ENCODE peak calls at places on chromosomes 4 and X, in four cellular contexts. One of them, this sample, is unnamed.

GRCh38 chrX:103919336-103919682 is 43.1 kb upstream of the TMSB15B start:
- DNase-seq in D341Med: no peak
- DNase-seq in HCEC 1CT: peak
- DNase-seq in endothelial cell of umbilical vein: no peak
- DNase-seq in this sample: no peak

GRCh38 chrX:81195712-81196111 is 6.0 kb downstream of the HMGN5 start:
- DNase-seq in HCEC 1CT: peak
- DNase-seq in D341Med: peak
- DNase-seq in endothelial cell of umbilical vein: peak
- DNase-seq in this sample: peak

GRCh38 chr4:784401-785331 is 41.3 kb downstream of the CPLX1 start:
- DNase-seq in endothelial cell of umbilical vein: no peak
- DNase-seq in HCEC 1CT: no peak
- DNase-seq in D341Med: no peak
- DNase-seq in this sample: no peak

GRCh38 chr4:176001171-176002006 is 64.3 kb upstream of the WDR17 start:
- DNase-seq in D341Med: peak
- DNase-seq in endothelial cell of umbilical vein: peak
- DNase-seq in HCEC 1CT: peak
- DNase-seq in this sample: no peak

GRCh38 chrX:143648705-143649104 is 12.8 kb upstream of the SLITRK4 start:
- DNase-seq in endothelial cell of umbilical vein: no peak
- DNase-seq in HCEC 1CT: no peak
- DNase-seq in D341Med: peak
- DNase-seq in this sample: peak

GRCh38 chr4:26866781-26867180 is 6.1 kb downstream of the STIM2 start:
- DNase-seq in D341Med: no peak
- DNase-seq in HCEC 1CT: no peak
- DNase-seq in endothelial cell of umbilical vein: no peak
- DNase-seq in this sample: no peak

GRCh38 chrX:12956704-12957541 is 18.0 kb upstream of the TMSB4X start:
- DNase-seq in D341Med: no peak
- DNase-seq in HCEC 1CT: peak
- DNase-seq in endothelial cell of umbilical vein: peak
- DNase-seq in this sample: no peak

GRCh38 chr4:186932631-186933150 is 209.0 kb upstream of the FAT1 start:
- DNase-seq in HCEC 1CT: peak
- DNase-seq in endothelial cell of umbilical vein: peak
- DNase-seq in D341Med: no peak
- DNase-seq in this sample: no peak

GRCh38 chrX:30659421-30659820 is 6.2 kb downstream of the GK start:
- DNase-seq in endothelial cell of umbilical vein: peak
- DNase-seq in HCEC 1CT: peak
- DNase-seq in D341Med: no peak
- DNase-seq in this sample: no peak

GRCh38 chr4:184993243-184993642 is 25.0 kb upstream of the HELT start:
- DNase-seq in endothelial cell of umbilical vein: no peak
- DNase-seq in D341Med: no peak
- DNase-seq in HCEC 1CT: no peak
- DNase-seq in this sample: no peak

GRCh38 chrX:114071412-114071811 is 512.5 kb upstream of the HTR2C start:
- DNase-seq in endothelial cell of umbilical vein: no peak
- DNase-seq in HCEC 1CT: no peak
- DNase-seq in D341Med: no peak
- DNase-seq in this sample: no peak

GRCh38 chr4:79408063-79408462 is at the start of gene GK2:
- DNase-seq in HCEC 1CT: no peak
- DNase-seq in D341Med: no peak
- DNase-seq in endothelial cell of umbilical vein: no peak
- DNase-seq in this sample: no peak

GRCh38 chr4:189204616-189205015 is 736.1 kb upstream of the FRG1 start:
- DNase-seq in D341Med: no peak
- DNase-seq in endothelial cell of umbilical vein: no peak
- DNase-seq in HCEC 1CT: no peak
- DNase-seq in this sample: no peak

GRCh38 chr4:26388671-26389070 is 67.9 kb downstream of the RBPJ start:
- DNase-seq in D341Med: no peak
- DNase-seq in endothelial cell of umbilical vein: no peak
- DNase-seq in HCEC 1CT: peak
- DNase-seq in this sample: no peak

GRCh38 chr4:189548484-189549160 is 392.1 kb upstream of the FRG1 start:
- DNase-seq in D341Med: no peak
- DNase-seq in HCEC 1CT: no peak
- DNase-seq in endothelial cell of umbilical vein: no peak
- DNase-seq in this sample: no peak

GRCh38 chr4:18754180-18754579 is 732.6 kb upstream of the LCORL start:
- DNase-seq in D341Med: no peak
- DNase-seq in HCEC 1CT: no peak
- DNase-seq in endothelial cell of umbilical vein: no peak
- DNase-seq in this sample: no peak

GRCh38 chr4:2793920-2794706 is 1.2 kb downstream of the SH3BP2 start:
- DNase-seq in endothelial cell of umbilical vein: peak
- DNase-seq in HCEC 1CT: peak
- DNase-seq in D341Med: no peak
- DNase-seq in this sample: no peak

GRCh38 chrX:74426615-74427014 is 5.3 kb downstream of the SLC16A2 start:
- DNase-seq in HCEC 1CT: no peak
- DNase-seq in D341Med: no peak
- DNase-seq in endothelial cell of umbilical vein: no peak
- DNase-seq in this sample: no peak

GRCh38 chr4:8765631-8766590 is 105.7 kb downstream of the HMX1 start:
- DNase-seq in D341Med: no peak
- DNase-seq in HCEC 1CT: no peak
- DNase-seq in endothelial cell of umbilical vein: no peak
- DNase-seq in this sample: no peak

GRCh38 chr4:7719354-7720174 is 220.1 kb downstream of the AFAP1 start:
- DNase-seq in endothelial cell of umbilical vein: peak
- DNase-seq in D341Med: peak
- DNase-seq in HCEC 1CT: no peak
- DNase-seq in this sample: no peak

GRCh38 chr4:121307441-121308327 is 73.1 kb downstream of the QRFPR start:
- DNase-seq in endothelial cell of umbilical vein: peak
- DNase-seq in HCEC 1CT: peak
- DNase-seq in D341Med: peak
- DNase-seq in this sample: no peak

GRCh38 chr4:87445964-87446363 is 23.6 kb downstream of the NUDT9 start:
- DNase-seq in HCEC 1CT: no peak
- DNase-seq in D341Med: no peak
- DNase-seq in endothelial cell of umbilical vein: no peak
- DNase-seq in this sample: no peak

GRCh38 chrX:23662853-23663252 is 4.4 kb upstream of the PRDX4 start:
- DNase-seq in D341Med: no peak
- DNase-seq in HCEC 1CT: peak
- DNase-seq in endothelial cell of umbilical vein: no peak
- DNase-seq in this sample: no peak

GRCh38 chrX:84709987-84710386 is 207.7 kb upstream of the HDX start:
- DNase-seq in HCEC 1CT: no peak
- DNase-seq in D341Med: no peak
- DNase-seq in endothelial cell of umbilical vein: no peak
- DNase-seq in this sample: no peak

GRCh38 chrX:110180176-110180927 is 137.5 kb downstream of the AMMECR1 start:
- DNase-seq in endothelial cell of umbilical vein: peak
- DNase-seq in HCEC 1CT: peak
- DNase-seq in D341Med: no peak
- DNase-seq in this sample: no peak

GRCh38 chr4:187814737-187815465 is 180.7 kb upstream of the ZFP42 start:
- DNase-seq in endothelial cell of umbilical vein: no peak
- DNase-seq in HCEC 1CT: peak
- DNase-seq in D341Med: no peak
- DNase-seq in this sample: no peak

GRCh38 chr4:166222271-166222670 is 349.2 kb downstream of the TLL1 start:
- DNase-seq in D341Med: no peak
- DNase-seq in HCEC 1CT: no peak
- DNase-seq in endothelial cell of umbilical vein: no peak
- DNase-seq in this sample: no peak

GRCh38 chr4:48518143-48518542 is 28.1 kb downstream of the ZAR1 start:
- DNase-seq in endothelial cell of umbilical vein: no peak
- DNase-seq in D341Med: no peak
- DNase-seq in HCEC 1CT: no peak
- DNase-seq in this sample: no peak

GRCh38 chr4:86019906-86020305 is 339.9 kb downstream of the MAPK10 start:
- DNase-seq in endothelial cell of umbilical vein: no peak
- DNase-seq in HCEC 1CT: no peak
- DNase-seq in D341Med: no peak
- DNase-seq in this sample: no peak

GRCh38 chrX:71291381-71291780 is 7.9 kb downstream of the NONO start:
- DNase-seq in endothelial cell of umbilical vein: no peak
- DNase-seq in HCEC 1CT: no peak
- DNase-seq in D341Med: no peak
- DNase-seq in this sample: no peak

GRCh38 chrX:142238536-142238935 is 33.4 kb upstream of the MAGEC2 start:
- DNase-seq in D341Med: no peak
- DNase-seq in HCEC 1CT: no peak
- DNase-seq in endothelial cell of umbilical vein: no peak
- DNase-seq in this sample: no peak